ENCODE peak calls at places on chromosomes 3 and 15, in six cellular contexts. J is mammary epithelial cell, S is IMR-90, I is PC-3, C is HepG2, P is SK-N-SH. E is an unnamed sample.

GRCh38 chr3:121153851-121154250 is 245.8 kb downstream of the STXBP5L start:
- DNase-seq in P (no peak), S (no peak), J (no peak), I (no peak), C (no peak), E (no peak)

GRCh38 chr3:194318511-194319161 is 32.5 kb downstream of the CPN2 start:
- DNase-seq in J (peak), P (no peak), S (no peak), I (peak), C (no peak), E (no peak)

GRCh38 chr3:50194903-50195500 is 3.6 kb downstream of the GNAT1 start:
- DNase-seq in S (no peak), J (no peak), C (peak), I (peak), P (peak), E (no peak)

GRCh38 chr3:9809239-9809614 is 835 bp upstream of the TTLL3 start:
- DNase-seq in P (no peak), J (no peak), S (no peak), C (no peak), I (no peak), E (no peak)

GRCh38 chr3:76554717-76555116 is 485.2 kb upstream of the ROBO2 start:
- DNase-seq in S (peak), C (no peak), P (peak), I (no peak), J (no peak), E (no peak)

GRCh38 chr3:98617841-98618240 is 24.4 kb upstream of the CPOX start:
- DNase-seq in C (no peak), J (no peak), I (no peak), P (no peak), S (no peak), E (no peak)

GRCh38 chr3:152209060-152209459 is 59.7 kb upstream of the MBNL1 start:
- DNase-seq in J (no peak), I (peak), C (peak), S (no peak), P (no peak), E (no peak)

GRCh38 chr3:105365536-105366301 is 990 bp upstream of the ALCAM start:
- DNase-seq in C (no peak), J (peak), P (peak), I (no peak), S (peak), E (no peak)

GRCh38 chr3:177281292-177281942 is 84.1 kb upstream of the TBL1XR1 start:
- DNase-seq in J (no peak), P (no peak), S (no peak), C (no peak), I (no peak), E (no peak)

DNA sequence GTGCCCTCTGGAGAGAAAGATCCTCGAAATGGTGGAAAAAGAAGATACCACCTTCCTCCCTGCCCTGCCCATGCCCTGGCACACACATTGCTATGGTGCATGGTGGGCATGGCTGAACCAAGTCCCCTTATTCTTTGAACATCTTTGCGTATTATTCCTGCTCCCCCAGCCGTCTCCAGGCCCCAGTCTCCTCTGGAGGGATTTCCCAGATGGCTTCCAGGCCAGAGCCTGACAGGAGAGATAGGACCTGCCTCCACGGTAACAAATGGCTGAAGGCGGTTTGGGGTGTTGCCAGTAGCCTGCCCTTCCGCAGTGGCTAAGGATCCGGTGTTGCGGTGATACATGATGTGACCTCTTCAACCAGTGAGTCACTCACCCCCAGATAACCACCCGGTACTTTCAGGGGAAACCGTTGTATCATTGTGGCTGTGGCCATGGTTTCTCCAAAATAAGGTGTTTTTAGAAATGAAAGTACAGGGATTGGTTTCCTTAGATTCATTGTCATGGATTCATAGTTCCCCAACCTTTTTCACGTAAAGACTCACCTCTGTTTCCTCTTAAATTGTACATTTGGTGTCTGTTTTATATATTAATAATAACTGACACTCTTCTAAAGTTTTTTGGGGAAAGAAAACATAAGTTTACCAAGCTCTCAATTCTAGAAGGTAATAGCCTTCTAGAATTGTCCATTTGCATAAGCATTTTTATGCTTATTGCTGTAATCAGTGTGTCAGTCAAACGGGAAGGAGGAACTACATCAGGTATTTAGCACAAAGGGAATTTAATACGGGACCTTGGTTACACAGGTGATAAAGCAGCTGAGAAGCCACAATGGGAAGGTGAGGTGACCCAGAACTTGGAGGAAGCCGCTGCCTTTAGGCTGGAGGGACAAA is 25.9 kb downstream of the SMAD3 start:
- DNase-seq in C (no peak), P (peak), J (peak), I (peak), S (peak), E (peak)
- H3K9ac ChIP-seq in C (no peak), P (peak), J (peak), I (peak), S (peak), E (no peak)

DNA sequence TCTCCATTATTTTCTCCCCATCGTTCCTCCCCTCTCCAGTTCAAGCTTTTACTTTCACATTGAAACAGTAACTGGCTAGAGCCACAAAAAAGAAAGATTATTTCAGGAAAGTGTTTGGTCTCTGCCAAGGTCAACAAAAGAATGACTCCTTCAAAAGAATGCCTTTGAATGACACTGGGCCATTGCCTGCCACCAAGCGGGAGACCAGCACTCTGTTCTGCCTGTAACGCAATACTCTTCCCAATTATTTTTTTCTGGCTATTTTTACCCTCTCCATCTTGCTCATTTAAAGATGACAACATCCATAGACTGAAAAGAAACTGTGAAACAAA is 37.3 kb downstream of the EHHADH start:
- DNase-seq in I (no peak), P (no peak), C (peak), S (no peak), J (no peak), E (peak)
- H3K9ac ChIP-seq in I (no peak), P (no peak), C (peak), S (no peak), J (no peak), E (peak)

GRCh38 chr15:52291204-52291603 is 4.4 kb downstream of the MYO5C start:
- DNase-seq in J (no peak), C (no peak), I (no peak), S (no peak), P (no peak), E (peak)

GRCh38 chr15:52292780-52293392 is 2.7 kb downstream of the MYO5C start:
- DNase-seq in J (no peak), S (no peak), C (no peak), P (no peak), I (no peak), E (no peak)

GRCh38 chr15:52290800-52291199 is 4.8 kb downstream of the MYO5C start:
- DNase-seq in P (no peak), J (no peak), S (no peak), C (no peak), I (no peak), E (no peak)

GRCh38 chr15:52294881-52295420 is 653 bp downstream of the MYO5C start:
- DNase-seq in I (peak), P (peak), S (no peak), C (peak), J (no peak), E (peak)

GRCh38 chr15:52295421-52295991 is at the start of gene MYO5C:
- DNase-seq in J (peak), I (peak), P (peak), C (peak), S (no peak), E (peak)
- H3K9ac ChIP-seq in J (no peak), I (peak), P (no peak), C (peak), S (no peak), E (peak)

DNA sequence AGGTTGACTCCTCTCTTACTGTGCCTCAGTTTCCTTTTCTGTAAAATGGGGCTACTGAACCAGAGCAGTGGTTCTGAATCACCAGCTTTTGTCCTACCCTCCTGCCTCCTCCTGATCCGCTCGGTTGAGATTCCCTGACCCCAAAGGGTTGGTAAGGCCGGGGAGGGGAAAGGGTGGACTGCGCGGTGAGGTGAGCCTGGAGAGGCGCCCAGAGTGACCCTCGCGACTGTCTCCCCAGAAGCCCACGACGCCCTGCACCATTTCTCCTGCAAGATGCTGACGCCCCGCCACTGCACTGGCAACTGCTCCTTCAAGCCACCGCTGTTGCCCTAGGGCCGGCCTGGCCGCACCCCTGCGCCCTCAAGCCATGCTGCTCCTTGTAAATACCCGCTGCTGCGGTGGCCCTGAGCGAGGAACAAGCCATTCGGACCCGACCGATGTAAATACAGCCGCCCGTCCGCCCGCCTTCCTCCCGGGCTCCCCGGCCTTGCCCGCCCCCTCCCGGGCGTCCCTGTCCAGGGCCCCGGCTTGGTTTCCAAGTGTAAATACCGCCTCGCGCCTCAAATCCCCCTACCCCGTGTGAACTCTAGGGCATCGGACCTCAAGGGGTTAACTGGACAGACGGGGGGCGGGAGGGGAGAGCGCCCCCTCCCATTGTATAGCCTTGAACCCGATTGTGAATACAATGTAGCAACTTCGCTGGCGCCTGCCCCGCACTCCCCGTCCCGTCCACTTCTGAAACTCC is 6.2 kb downstream of the RNU6-1 start:
- DNase-seq in I (peak), P (peak), C (peak), S (no peak), J (no peak), E (peak)
- H3K9ac ChIP-seq in I (no peak), P (no peak), C (peak), S (no peak), J (no peak), E (no peak)

DNA sequence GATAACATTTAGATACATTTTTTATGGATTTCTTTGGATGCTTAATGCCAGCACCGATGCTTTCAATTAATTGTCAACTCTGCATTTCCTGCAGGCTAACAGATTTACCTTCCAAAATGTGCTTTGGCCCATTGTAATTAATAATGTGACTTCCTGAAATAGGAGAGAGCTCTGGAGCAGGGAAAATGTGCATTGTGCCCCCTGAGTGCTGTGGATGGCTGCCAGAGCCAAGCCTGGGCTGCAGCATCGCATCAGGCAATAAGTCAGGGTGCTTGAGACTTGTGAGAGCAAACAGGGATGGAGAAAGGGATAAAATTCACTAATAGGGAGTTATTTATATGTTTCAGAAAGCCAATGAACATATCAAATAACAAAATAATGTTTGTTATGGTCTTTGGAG is 133.8 kb downstream of the MOBP start:
- DNase-seq in J (no peak), S (no peak), I (no peak), P (no peak), C (no peak), E (no peak)
- H3K9ac ChIP-seq in J (no peak), S (no peak), I (no peak), P (no peak), C (no peak), E (no peak)

GRCh38 chr15:100571592-100572167 is 30.3 kb downstream of the LINS1 start:
- DNase-seq in J (no peak), C (no peak), I (no peak), S (no peak), P (no peak), E (no peak)
- H3K9ac ChIP-seq in J (no peak), C (no peak), I (no peak), S (no peak), P (no peak), E (no peak)

DNA sequence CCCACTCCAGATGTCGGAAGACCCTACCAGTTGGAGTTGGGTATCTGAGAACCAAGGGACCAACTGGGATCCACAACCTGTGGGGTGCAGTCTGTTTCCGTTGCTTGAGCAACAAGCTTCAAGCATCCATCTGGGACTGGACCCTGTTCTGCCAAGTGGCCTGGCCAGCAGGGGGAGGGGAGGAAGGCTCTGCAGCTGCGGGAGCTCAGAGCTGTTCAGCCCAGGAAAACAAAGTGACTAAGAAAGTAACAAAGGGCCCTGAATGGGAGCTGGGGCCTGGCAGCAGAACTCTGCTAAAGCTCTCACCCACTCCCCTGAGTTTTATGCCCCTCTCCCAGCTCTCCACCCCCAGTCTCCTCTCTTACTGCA is 2.7 kb downstream of the TYRO3 start:
- DNase-seq in P (no peak), S (peak), I (no peak), C (no peak), J (no peak), E (no peak)
- H3K9ac ChIP-seq in P (no peak), S (no peak), I (no peak), C (peak), J (no peak), E (no peak)

DNA sequence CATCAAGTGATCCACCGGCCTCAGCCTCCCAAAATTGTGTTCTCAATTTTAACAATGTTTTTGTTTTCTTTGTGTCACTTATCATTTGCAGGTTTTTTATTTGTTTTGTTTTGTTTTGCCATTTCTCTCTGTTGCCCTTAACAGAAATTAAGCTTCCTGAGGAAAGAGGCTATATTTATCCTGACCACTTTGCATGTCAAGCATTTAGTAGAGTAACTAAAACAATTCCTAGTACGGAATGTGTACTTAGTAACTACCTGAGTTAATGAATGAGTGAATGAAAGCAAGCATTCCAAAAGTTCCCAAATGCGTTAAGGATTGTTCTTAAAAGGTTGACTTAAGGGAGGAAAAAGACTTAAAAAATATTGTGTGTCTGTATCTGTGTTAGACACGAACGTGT is 193.1 kb downstream of the GBE1 start:
- DNase-seq in C (no peak), S (no peak), J (no peak), I (no peak), P (no peak), E (no peak)
- H3K9ac ChIP-seq in C (no peak), S (no peak), J (no peak), I (no peak), P (no peak), E (no peak)

GRCh38 chr15:40055576-40056293 is 16.8 kb upstream of the SRP14 start:
- DNase-seq in J (no peak), I (no peak), C (no peak), P (peak), S (no peak), E (no peak)
- H3K9ac ChIP-seq in J (no peak), I (no peak), C (no peak), P (no peak), S (no peak), E (peak)

E was measured in MM.1S.